ENCODE peak calls at places on chromosomes 13 and 19, in ten cellular contexts. V is fibroblast of lung, A is mesenchymal stem cell, I is endothelial cell of umbilical vein, M is neural progenitor cell, Y is HCT116, E is IMR-90, Z is H9, H is MM.1S, X is SK-N-SH. W is an unnamed sample.

GRCh38 chr13:100512422-100512821 is 76.2 kb downstream of the GGACT start:
- DNase-seq in X (no peak), E (peak; percentile 22), Z (no peak), M (no peak), A (peak; percentile 21), H (no peak), I (no peak), Y (peak; percentile 22), V (peak; percentile 66), W (peak; percentile 46)

GRCh38 chr19:3849092-3849491 is 19.7 kb downstream of the ZFR2 start:
- DNase-seq in E (no peak), Y (peak; percentile 65), M (peak; percentile 52), V (no peak), X (peak; percentile 57), I (peak; percentile 9), A (no peak), H (peak; percentile 54), Z (peak; percentile 80), W (no peak)

GRCh38 chr19:51422053-51422448 is 4.6 kb upstream of the SIGLEC10 start:
- DNase-seq in V (peak; percentile 25), M (peak; percentile 96), Z (peak; percentile 90), H (peak; percentile 53), A (peak; percentile 54), I (peak; percentile 67), E (peak; percentile 59), Y (peak; percentile 56), X (peak; percentile 91), W (peak; percentile 12)

GRCh38 chr13:41040584-41041334 is 20.6 kb upstream of the WBP4 start:
- DNase-seq in Z (no peak), H (no peak), I (no peak), X (no peak), A (peak; percentile 32), V (peak; percentile 16), M (no peak), Y (no peak), E (peak; percentile 16), W (no peak)

GRCh38 chr13:44819245-44819644 is 170.0 kb downstream of the NUFIP1 start:
- DNase-seq in M (no peak), X (no peak), A (peak; percentile 87), Y (peak; percentile 85), I (peak; percentile 85), E (peak; percentile 95), V (peak; percentile 93), Z (no peak), H (no peak), W (peak; percentile 93)

GRCh38 chr19:29467824-29468401 is 57.9 kb upstream of the VSTM2B start:
- DNase-seq in X (peak; percentile 37), M (peak; percentile 56), E (peak; percentile 21), A (no peak), H (peak; percentile 43), Z (peak; percentile 60), V (no peak), Y (peak; percentile 41), I (no peak), W (no peak)

GRCh38 chr19:11887618-11888531 is at the start of gene ZNF69:
- DNase-seq in A (peak; percentile 87), H (peak; percentile 24), E (peak; percentile 62), Y (no peak), Z (peak; percentile 97), M (peak; percentile 97), I (peak; percentile 33), X (peak; percentile 89), V (peak; percentile 75), W (peak; percentile 64)

GRCh38 chr13:98216135-98216565 is 39.1 kb upstream of the RNF113B start:
- DNase-seq in V (peak; percentile 91), A (peak; percentile 94), Y (peak; percentile 33), I (peak; percentile 70), M (no peak), H (no peak), E (peak; percentile 93), X (peak; percentile 44), Z (no peak), W (peak; percentile 87)

GRCh38 chr19:40528533-40529092 is 48.1 kb upstream of the SHKBP1 start:
- DNase-seq in X (no peak), E (no peak), Y (no peak), A (no peak), H (no peak), I (no peak), M (no peak), V (no peak), Z (no peak), W (no peak)

GRCh38 chr19:57419439-57419838 is 8.5 kb downstream of the ZNF17 start:
- DNase-seq in A (no peak), E (no peak), Z (no peak), Y (no peak), X (no peak), V (no peak), H (no peak), M (no peak), I (no peak), W (no peak)

GRCh38 chr19:12782424-12783225 is 7.3 kb upstream of the HOOK2 start:
- DNase-seq in V (peak; percentile 83), Z (peak; percentile 56), I (peak; percentile 96), X (peak; percentile 90), A (peak; percentile 96), E (peak; percentile 85), Y (no peak), M (peak; percentile 67), H (peak; percentile 23), W (peak; percentile 74)

GRCh38 chr19:5827891-5828660 is 11.4 kb downstream of the FUT6 start:
- DNase-seq in X (peak; percentile 100), M (peak; percentile 97), E (peak; percentile 85), I (peak; percentile 97), H (peak; percentile 92), A (peak; percentile 94), V (peak; percentile 82), Z (peak; percentile 95), Y (peak; percentile 88), W (peak; percentile 67)

GRCh38 chr13:34127523-34127922 is 309.6 kb downstream of the RFC3 start:
- DNase-seq in A (no peak), M (no peak), E (no peak), V (no peak), Y (no peak), Z (no peak), X (no peak), H (no peak), I (no peak), W (no peak)

GRCh38 chr13:58059624-58060023 is 428.1 kb downstream of the PCDH17 start:
- DNase-seq in Z (no peak), V (no peak), A (no peak), H (no peak), M (no peak), I (no peak), E (no peak), X (no peak), Y (no peak), W (no peak)

GRCh38 chr19:41000310-41000737 is 9.2 kb downstream of the CYP2B6 start:
- DNase-seq in M (no peak), Z (no peak), X (no peak), Y (peak; percentile 73), V (no peak), E (no peak), A (no peak), H (no peak), I (no peak), W (no peak)

GRCh38 chr13:66137384-66137783 is 1092.8 kb downstream of the PCDH9 start:
- DNase-seq in H (peak; percentile 19), E (no peak), X (no peak), A (no peak), I (no peak), V (no peak), M (no peak), Z (no peak), Y (no peak), W (no peak)
- H2AFZ ChIP-seq in H (peak overlapping the region; percentile 27), E (no peak overlapping the region), X (no peak overlapping the region), A (no peak overlapping the region), I (no peak overlapping the region), V (no peak overlapping the region), M (no peak overlapping the region), Z (no peak overlapping the region), Y (no peak overlapping the region), W (no peak overlapping the region)

DNA sequence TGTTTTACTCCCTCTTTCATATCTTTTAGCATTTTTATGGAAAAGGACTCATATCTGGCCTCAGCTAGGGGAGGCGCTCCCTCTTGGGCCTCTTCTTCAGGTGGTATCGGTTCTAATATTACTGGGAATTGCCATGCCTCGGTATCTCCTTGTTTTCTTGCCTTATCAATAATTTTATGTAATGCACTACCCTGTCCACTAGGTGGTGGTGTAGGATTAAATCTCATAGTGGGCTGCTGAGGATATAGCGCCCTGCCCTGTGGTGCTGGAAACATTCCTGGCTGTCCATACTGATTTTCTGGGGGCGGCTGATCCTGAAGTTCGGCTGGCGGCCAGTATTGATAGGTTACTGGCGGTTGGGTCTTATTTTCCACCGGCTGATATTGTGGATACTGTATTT is 35.8 kb downstream of the ZNF420 start:
- DNase-seq in X (no peak), V (no peak), I (no peak), A (no peak), Z (no peak), M (no peak), Y (no peak), H (no peak), E (no peak), W (no peak)
- H3K9me3 ChIP-seq in X (peaks cover 28% of the 10 kb centered on the region), V (no peaks in the 10 kb centered on the region), I (no peaks in the 10 kb centered on the region), A (peaks cover 68% of the 10 kb centered on the region), Z (peaks cover 63% of the 10 kb centered on the region), M (peaks cover 42% of the 10 kb centered on the region), Y (peaks cover 6% of the 10 kb centered on the region), H (no peaks in the 10 kb centered on the region), E (peaks cover 42% of the 10 kb centered on the region), W (peaks cover 34% of the 10 kb centered on the region)

DNA sequence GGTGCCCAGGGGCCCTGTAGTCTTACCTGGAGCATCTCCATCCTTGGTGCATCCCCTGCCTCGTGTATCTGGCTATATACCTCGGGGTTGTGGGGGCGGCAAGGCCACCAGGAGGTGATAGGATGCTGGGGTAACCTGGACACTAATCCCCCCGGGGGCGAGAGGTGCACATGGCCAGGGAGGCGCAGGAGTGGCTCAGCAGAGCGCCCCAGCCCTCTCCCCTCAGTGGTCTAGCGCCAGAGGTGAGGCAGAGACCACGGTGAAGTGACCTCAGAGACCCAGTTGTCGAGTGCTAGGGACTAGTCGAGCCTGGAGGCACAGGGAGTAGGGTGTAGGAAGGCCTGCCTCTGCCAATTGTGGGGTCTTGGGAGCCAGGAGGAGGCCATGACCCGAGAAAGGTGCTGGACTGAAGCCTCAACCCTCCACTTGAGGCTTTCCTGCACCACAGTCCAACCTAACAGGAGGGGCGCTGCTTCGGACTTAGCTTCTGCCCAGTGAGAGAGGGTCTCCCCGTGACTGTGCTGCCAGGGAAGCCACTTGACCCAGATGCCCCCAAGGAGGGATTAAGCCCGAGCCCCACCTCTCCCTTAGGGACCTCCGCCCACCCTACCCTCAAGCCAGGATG is at the start of gene LHB:
- DNase-seq in M (no peak), X (peak; percentile 42), V (no peak), A (no peak), Z (peak; percentile 61), H (no peak), I (no peak), E (no peak), Y (no peak), W (no peak)
- H3K9ac ChIP-seq in M (no peak within 1 kb of the TSS), X (peak within 1 kb of the TSS; percentile 18), V (peak within 1 kb of the TSS; percentile 16), A (peak within 1 kb of the TSS; percentile 45), Z (no peak within 1 kb of the TSS), H (no peak within 1 kb of the TSS), I (no peak within 1 kb of the TSS), E (no peak within 1 kb of the TSS), Y (peak within 1 kb of the TSS; percentile 77), W (peak within 1 kb of the TSS; percentile 77)

DNA sequence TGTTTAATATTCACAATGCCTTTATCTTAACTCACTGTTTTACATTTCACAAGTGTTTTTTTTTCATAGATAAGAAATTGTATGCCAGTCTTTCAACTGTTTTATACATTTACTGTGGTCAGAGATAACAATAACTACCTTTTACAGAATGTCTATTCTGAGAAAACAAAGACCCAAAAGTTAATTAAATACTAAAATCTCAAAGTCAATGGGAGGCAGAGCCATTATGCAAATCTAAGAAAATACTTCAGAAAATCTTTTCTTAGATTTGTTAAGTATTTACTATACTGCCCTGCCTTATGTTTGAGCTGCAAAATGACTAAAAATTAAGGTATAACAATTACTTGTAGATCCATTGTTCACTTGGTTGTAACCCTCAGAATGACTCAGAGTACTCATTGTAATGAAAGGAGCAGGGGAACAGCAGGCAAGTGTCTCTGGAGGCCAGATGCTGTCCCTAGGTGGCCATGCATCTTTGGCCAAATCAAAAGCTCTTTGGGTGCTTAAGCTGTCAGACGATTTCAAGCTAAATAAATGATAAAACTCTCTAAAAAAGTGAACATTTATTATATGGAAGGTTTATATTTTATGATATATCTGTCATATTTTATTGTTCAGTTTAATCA is 770.1 kb upstream of the PCDH20 start:
- DNase-seq in H (no peak), V (no peak), Z (peak; percentile 42), A (no peak), I (no peak), E (no peak), X (no peak), Y (no peak), M (peak; percentile 40), W (no peak)
- H2AFZ ChIP-seq in H (no peak overlapping the region), V (no peak overlapping the region), Z (no peak overlapping the region), A (no peak overlapping the region), I (no peak overlapping the region), E (no peak overlapping the region), X (no peak overlapping the region), Y (peak overlapping the region; percentile 42), M (no peak overlapping the region), W (no peak overlapping the region)